ENCODE peak calls at places on chromosomes 3 and 15, in seven cellular contexts. S is T-helper 1 cell; O is stimulated activated CD4-positive, alpha-beta T cell treated with anti-CD3 and anti-CD28 coated beads, Interleukin-1b, Interleukin-23, amount 100 ng/mL, for 48 hours; X is progenitor cell of endocrine pancreas; I is non-pigmented ciliary epithelial cell; U is memory B cell; Y is choroid plexus epithelial cell. L is an unnamed sample.

GRCh38 chr15:35430301-35430700 is 115.7 kb downstream of the DPH6 start:
- DNase-seq in X (no peak), I (no peak), Y (no peak), O (no peak), U (no peak), S (no peak), L (no peak)

GRCh38 chr15:80070840-80071239 is 11.4 kb downstream of the ZFAND6 start:
- DNase-seq in X (no peak), Y (peak), U (no peak), O (no peak), S (no peak), I (no peak), L (no peak)

GRCh38 chr3:17302774-17303173 is 418.0 kb downstream of the PLCL2 start:
- DNase-seq in Y (peak), S (no peak), X (no peak), O (no peak), I (no peak), U (no peak), L (no peak)

GRCh38 chr15:29070471-29071192 is 184.9 kb downstream of the APBA2 start:
- DNase-seq in X (no peak), U (no peak), O (no peak), Y (no peak), S (no peak), I (no peak), L (no peak)

GRCh38 chr15:70974004-70974832 is 81.6 kb downstream of the LRRC49 start:
- DNase-seq in I (peak), S (no peak), Y (peak), U (no peak), O (no peak), X (no peak), L (no peak)

GRCh38 chr15:65927545-65927944 is 58.3 kb downstream of the RAB11A start:
- DNase-seq in O (no peak), I (no peak), U (no peak), S (no peak), X (no peak), Y (no peak), L (no peak)

GRCh38 chr15:89007989-89008388 is 80.3 kb upstream of the ABHD2 start:
- DNase-seq in U (no peak), S (no peak), O (no peak), X (no peak), I (no peak), Y (no peak), L (no peak)

GRCh38 chr3:176147251-176147650 is 1050.0 kb downstream of the TBL1XR1 start:
- DNase-seq in O (no peak), U (no peak), I (no peak), X (no peak), S (no peak), Y (no peak), L (no peak)

GRCh38 chr3:10479311-10479710 is 26.1 kb downstream of the ATP2B2 start:
- DNase-seq in O (no peak), U (no peak), X (no peak), Y (no peak), S (no peak), I (no peak), L (no peak)

GRCh38 chr15:58038426-58039106 is 26.9 kb downstream of the ALDH1A2 start:
- DNase-seq in O (no peak), S (no peak), X (no peak), U (no peak), I (no peak), Y (peak), L (no peak)

GRCh38 chr3:122936335-122936734 is 91.2 kb downstream of the SEMA5B start:
- DNase-seq in U (no peak), S (no peak), O (no peak), Y (no peak), X (no peak), I (no peak), L (no peak)

GRCh38 chr15:32718822-32719716 is 1.3 kb downstream of the GREM1 start:
- DNase-seq in O (no peak), I (no peak), X (peak), Y (peak), S (no peak), U (no peak), L (no peak)

GRCh38 chr3:123334056-123334455 is 114.8 kb downstream of the ADCY5 start:
- DNase-seq in Y (no peak), U (no peak), O (no peak), X (no peak), I (no peak), S (no peak), L (no peak)